ENCODE peak calls at places on chromosomes 4 and X, in six cellular contexts. W, S, K, Q, N and A are unnamed samples. For H3K9me3, the result is how much of the 10 kb centered on the place peaks cover.

GRCh38 chr4:104772849-104773248 is 278.2 kb upstream of the CXXC4 start:
- DNase-seq in W (no peak), S (no peak), K (no peak), Q (no peak), N (no peak), A (no peak)

GRCh38 chrX:41664307-41665299 is 24.2 kb upstream of the GPR34 start:
- DNase-seq in W (no peak), S (no peak), K (no peak), Q (no peak), N (no peak), A (no peak)

GRCh38 chr4:128255906-128256305 is 31.7 kb downstream of the PGRMC2 start:
- DNase-seq in W (no peak), S (no peak), K (no peak), Q (no peak), N (no peak), A (no peak)

GRCh38 chrX:1472975-1473374 is 20.3 kb upstream of the ASMTL start:
- DNase-seq in W (no peak), S (no peak), K (no peak), Q (no peak), N (no peak), A (no peak)

GRCh38 chrX:11899091-11899490 is 141.1 kb downstream of the MSL3 start:
- DNase-seq in W (no peak), S (no peak), K (no peak), Q (no peak), N (no peak), A (no peak)

GRCh38 chrX:65667503-65668355 is at the start of gene MSN:
- DNase-seq in W (peak), S (no peak), K (peak), Q (peak), N (peak), A (peak)

GRCh38 chr4:71026086-71026485 is 32.6 kb downstream of the DCK start:
- DNase-seq in W (no peak), S (peak), K (no peak), Q (no peak), N (no peak), A (no peak)

GRCh38 chr4:6907658-6908191 is 1.9 kb upstream of the TBC1D14 start:
- DNase-seq in W (no peak), S (peak), K (peak), Q (no peak), N (no peak), A (peak)

GRCh38 chr4:184255361-184255760 is 37.7 kb upstream of the ENPP6 start:
- DNase-seq in W (no peak), S (no peak), K (no peak), Q (no peak), N (no peak), A (no peak)

DNA sequence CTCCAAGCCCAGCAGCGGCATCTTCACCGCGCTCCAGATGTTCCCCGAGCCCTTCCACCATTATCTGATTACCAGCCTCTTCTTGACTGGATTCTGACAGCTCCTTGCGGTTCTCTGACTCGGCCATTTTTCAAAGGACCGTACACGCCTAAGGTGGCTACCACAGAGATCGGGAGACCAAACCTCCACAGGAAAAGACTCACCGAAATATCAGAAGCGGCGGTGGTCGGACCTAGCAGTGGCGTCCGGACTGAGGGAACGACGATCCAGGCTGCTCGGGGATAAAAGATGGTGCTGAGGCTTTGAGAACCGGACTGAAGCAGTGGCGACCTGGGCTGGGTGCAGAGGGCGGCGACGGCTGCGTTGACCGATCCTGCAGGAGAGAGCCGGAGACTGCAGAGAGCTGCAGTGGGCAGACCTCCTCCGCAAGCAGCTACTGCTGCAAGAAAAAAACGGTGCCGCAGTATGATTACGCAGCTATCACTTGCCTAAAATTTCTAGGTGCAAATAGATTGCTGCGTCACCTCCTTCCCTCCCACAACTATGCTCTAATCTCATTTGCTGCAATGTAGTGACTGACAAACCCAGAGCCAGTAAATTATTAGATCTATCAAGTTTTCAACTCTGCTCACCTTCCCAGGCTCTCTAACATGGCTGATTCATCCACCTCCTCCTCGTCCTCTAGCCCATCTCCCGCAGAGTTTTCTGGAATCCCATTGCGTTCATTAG is at the start of gene NAP1L2:
- DNase-seq in W (peak), S (no peak), K (no peak), Q (no peak), N (no peak), A (peak)
- H3K4me3 ChIP-seq in W (peak), S (no peak), K (peak), Q (peak), N (peak), A (peak)

GRCh38 chr4:185380320-185380719 is 15.4 kb downstream of the LRP2BP start:
- DNase-seq in W (no peak), S (no peak), K (no peak), Q (no peak), N (no peak), A (no peak)

GRCh38 chr4:185381794-185382193 is 13.9 kb downstream of the LRP2BP start:
- DNase-seq in W (no peak), S (no peak), K (no peak), Q (no peak), N (no peak), A (no peak)

GRCh38 chr4:185378264-185378663 is 17.5 kb downstream of the LRP2BP start:
- DNase-seq in W (no peak), S (no peak), K (no peak), Q (no peak), N (no peak), A (no peak)

GRCh38 chr4:185382754-185383153 is 13.0 kb downstream of the LRP2BP start:
- DNase-seq in W (no peak), S (no peak), K (no peak), Q (no peak), N (no peak), A (no peak)

GRCh38 chr4:185379326-185380295 is 16.1 kb downstream of the LRP2BP start:
- DNase-seq in W (no peak), S (no peak), K (no peak), Q (no peak), N (no peak), A (no peak)
- TF ChIP-seq POLR2A in W (no peak), S (no peak), K (no peak), Q (no peak), N (no peak), A (no peak)

DNA sequence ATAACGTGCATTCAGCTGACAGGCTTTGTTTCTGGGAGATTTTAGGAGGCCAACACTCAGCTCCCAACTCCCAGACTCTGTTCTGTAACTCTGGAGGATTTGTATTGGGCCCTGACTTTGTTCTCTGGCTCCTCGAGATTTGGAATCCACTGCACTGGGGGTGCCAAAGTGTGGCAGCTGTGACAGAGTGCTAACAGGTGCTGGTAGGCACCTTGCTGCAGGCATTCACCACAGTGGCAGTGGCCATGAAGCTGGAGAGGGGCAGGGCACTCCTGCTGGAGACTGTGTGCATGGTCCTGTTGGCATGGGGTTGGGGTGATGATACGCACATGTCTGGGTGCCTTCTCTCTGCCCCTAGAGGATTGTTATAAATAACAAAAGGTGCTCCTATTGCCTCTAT is 1094.9 kb upstream of the SLIT2 start:
- DNase-seq in W (no peak), S (no peak), K (no peak), Q (no peak), N (no peak), A (no peak)
- H3K9me3 ChIP-seq in W (under half), S (under half), K (under half), Q (under half), N (under half), A (under half)

DNA sequence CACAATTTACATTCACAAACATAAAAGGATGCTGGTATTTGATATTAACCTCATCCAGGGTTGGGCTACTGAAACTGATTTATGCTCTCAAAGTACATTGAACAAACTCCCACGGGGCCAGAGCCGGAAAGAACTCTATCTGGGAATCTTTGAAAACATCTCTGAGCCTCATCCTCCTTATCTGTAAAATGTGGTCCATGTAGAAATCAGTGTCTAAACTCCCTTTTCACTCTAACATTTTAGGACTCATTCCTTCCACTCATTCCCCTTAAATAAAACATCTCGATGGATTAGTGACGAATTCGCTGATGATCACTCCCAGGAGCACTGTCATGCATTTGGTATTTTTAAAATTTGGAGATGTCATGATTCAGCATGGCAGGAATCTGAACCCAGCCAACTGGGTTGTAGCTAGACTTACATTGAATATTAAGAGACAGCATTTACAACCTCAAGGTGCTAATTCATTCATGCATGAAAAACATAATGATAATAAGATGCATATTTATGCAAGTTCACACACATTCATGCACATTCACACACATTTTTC is 88.2 kb downstream of the SPANXN3 start:
- DNase-seq in W (no peak), S (no peak), K (no peak), Q (no peak), N (no peak), A (no peak)
- H3K4me3 ChIP-seq in W (no peak), S (no peak), K (no peak), Q (no peak), N (no peak), A (no peak)

DNA sequence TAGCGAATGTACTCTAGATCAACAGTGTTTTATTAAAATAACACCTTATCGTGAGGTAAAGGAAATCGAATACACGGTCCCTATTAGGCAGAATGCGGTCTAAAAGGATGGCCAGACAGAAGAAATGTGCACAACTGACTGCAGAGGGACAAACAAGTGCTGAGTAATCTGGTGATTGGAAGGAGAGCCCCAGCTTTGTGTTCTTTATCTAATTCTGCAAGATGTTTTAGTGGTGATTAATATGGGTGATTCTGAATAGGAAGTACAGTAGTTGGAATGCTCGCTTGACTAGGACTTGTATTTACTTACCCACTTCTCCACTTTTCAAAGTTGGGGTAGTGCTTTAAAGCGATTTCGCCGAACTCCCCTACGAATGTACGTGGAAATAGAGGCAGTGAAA is 1.2 kb downstream of the WDR44 start:
- DNase-seq in W (no peak), S (no peak), K (no peak), Q (no peak), N (no peak), A (no peak)
- TF ChIP-seq POLR2A in W (no peak), S (no peak), K (no peak), Q (no peak), N (no peak), A (no peak)

DNA sequence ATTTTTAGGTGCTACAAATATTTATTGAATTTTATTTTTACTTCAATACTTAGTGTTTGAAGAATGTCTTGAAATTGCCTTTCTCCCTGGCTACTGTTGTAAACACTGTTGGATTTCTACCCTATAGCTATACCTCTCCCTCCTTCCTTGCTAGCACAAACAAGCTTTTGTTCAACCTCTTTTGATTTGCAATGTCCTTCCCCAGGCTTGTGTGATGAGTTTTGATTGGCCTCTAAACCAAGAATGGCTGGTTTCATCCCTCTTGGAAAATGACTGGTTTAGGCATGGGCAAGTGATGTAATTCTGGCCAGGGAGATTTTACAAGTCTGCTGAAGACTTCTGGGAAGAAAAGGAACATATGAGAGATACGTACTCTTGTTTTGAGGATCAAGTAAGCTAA is 25.3 kb upstream of the SLITRK2 start:
- DNase-seq in W (no peak), S (no peak), K (no peak), Q (no peak), N (no peak), A (no peak)
- H3K9me3 ChIP-seq in W (under half), S (under half), K (under half), Q (under half), N (under half), A (under half)

GRCh38 chrX:151692825-151693224 is 2.4 kb upstream of the PRRG3 start:
- DNase-seq in W (no peak), S (no peak), K (no peak), Q (no peak), N (no peak), A (no peak)

GRCh38 chrX:151694121-151694520 is 1.1 kb upstream of the PRRG3 start:
- DNase-seq in W (no peak), S (no peak), K (no peak), Q (no peak), N (no peak), A (no peak)

GRCh38 chrX:151694661-151695582 is at the start of gene PRRG3:
- DNase-seq in W (no peak), S (no peak), K (no peak), Q (no peak), N (no peak), A (no peak)

GRCh38 chrX:151697537-151697936 is 2.3 kb downstream of the PRRG3 start:
- DNase-seq in W (no peak), S (no peak), K (no peak), Q (peak), N (no peak), A (no peak)

DNA sequence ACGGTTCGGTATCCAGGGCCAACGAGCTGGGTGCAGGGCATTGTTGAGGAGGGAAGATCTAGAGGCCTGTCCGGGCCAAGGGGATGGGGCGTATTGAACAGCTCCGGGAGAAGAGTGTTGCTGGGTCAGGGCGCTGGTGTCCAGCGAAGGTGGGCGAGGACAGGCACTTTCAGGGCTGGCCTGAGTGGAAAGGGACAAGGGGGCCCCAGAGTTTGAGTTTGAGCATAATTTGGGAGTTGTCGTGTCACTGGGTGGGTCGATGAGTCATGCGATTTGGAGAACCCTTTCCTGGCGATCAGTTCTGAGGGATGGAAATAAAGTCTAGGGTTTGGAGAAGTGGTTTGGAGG is 299 bp downstream of the PRRG3 start:
- DNase-seq in W (no peak), S (no peak), K (no peak), Q (no peak), N (no peak), A (no peak)
- H3K4me3 ChIP-seq in W (no peak), S (no peak), K (no peak), Q (peak), N (peak), A (no peak)

GRCh38 chrX:154366666-154367055 is 7.8 kb downstream of the FLNA start:
- DNase-seq in W (no peak), S (no peak), K (no peak), Q (no peak), N (no peak), A (no peak)
- TF ChIP-seq POLR2A in W (no peak), S (no peak), K (no peak), Q (no peak), N (no peak), A (no peak)

GRCh38 chrX:55709735-55710134 is 7.8 kb upstream of the RRAGB start:
- DNase-seq in W (no peak), S (no peak), K (no peak), Q (no peak), N (no peak), A (no peak)
- H3K9me3 ChIP-seq in W (under half), S (under half), K (under half), Q (under half), N (under half), A (under half)

GRCh38 chrX:148662014-148662413 is 161.6 kb downstream of the AFF2 start:
- DNase-seq in W (no peak), S (no peak), K (no peak), Q (no peak), N (no peak), A (no peak)
- H3K4me3 ChIP-seq in W (no peak), S (no peak), K (no peak), Q (no peak), N (no peak), A (no peak)